ENCODE peak calls at places on chromosomes 1 and 21, in ten cellular contexts. L is adrenal gland, T is cardiac fibroblast, K is HFFc6, P is GM12865, B is endothelial cell of umbilical vein, G is AG09309, D is AG04450, I is A549, H is RWPE1. E is an unnamed sample.

GRCh38 chr1:6979003-6979577 is 193.8 kb downstream of the CAMTA1 start:
- DNase-seq in K (no peak), B (no peak), D (no peak), P (no peak), G (no peak), T (no peak), L (no peak), H (no peak), I (no peak), E (no peak)

GRCh38 chr1:221637641-221638041 is 104.2 kb downstream of the DUSP10 start:
- DNase-seq in K (peak; percentile 61), T (peak; percentile 25), B (no peak), P (no peak), G (peak; percentile 46), H (no peak), L (no peak), I (no peak), D (no peak), E (no peak)

GRCh38 chr1:25664800-25665199 is 48.2 kb downstream of the MAN1C1 start:
- DNase-seq in G (no peak), K (no peak), D (no peak), L (no peak), H (no peak), I (no peak), T (no peak), P (no peak), B (no peak), E (no peak)

GRCh38 chr1:156926175-156926574 is 5.7 kb downstream of the LRRC71 start:
- DNase-seq in L (peak; percentile 87), I (no peak), B (no peak), T (peak; percentile 51), K (peak; percentile 82), D (no peak), P (peak; percentile 54), G (no peak), H (peak; percentile 46), E (peak; percentile 89)

GRCh38 chr1:21659924-21660326 is 9.2 kb downstream of the RAP1GAP start:
- DNase-seq in K (no peak), D (no peak), L (peak; percentile 64), B (no peak), T (no peak), G (no peak), H (no peak), P (no peak), I (no peak), E (no peak)

GRCh38 chr21:16196521-16197208 is 466.9 kb downstream of the USP25 start:
- DNase-seq in L (no peak), P (no peak), K (no peak), T (peak; percentile 49), G (no peak), H (no peak), I (no peak), D (no peak), B (peak; percentile 80), E (no peak)

GRCh38 chr1:205512059-205513045 is 7.9 kb downstream of the CDK18 start:
- DNase-seq in B (no peak), L (no peak), P (no peak), T (peak; percentile 8), G (no peak), K (no peak), D (no peak), I (no peak), H (no peak), E (peak; percentile 11)

GRCh38 chr1:25486602-25487001 is 55.9 kb downstream of the MACO1 start:
- DNase-seq in D (no peak), G (no peak), B (no peak), I (no peak), T (peak; percentile 34), P (no peak), L (no peak), H (no peak), K (peak; percentile 34), E (peak; percentile 28)

GRCh38 chr1:201639391-201639790 is 100.5 kb downstream of the NAV1 start:
- DNase-seq in D (no peak), T (no peak), K (no peak), H (no peak), L (no peak), G (no peak), I (no peak), B (no peak), P (no peak), E (no peak)

GRCh38 chr1:207049974-207050391 is 1.0 kb downstream of the YOD1 start:
- DNase-seq in D (no peak), I (no peak), B (peak; percentile 73), K (peak; percentile 46), H (no peak), G (no peak), L (peak; percentile 82), T (peak; percentile 64), P (peak; percentile 76), E (peak; percentile 81)

GRCh38 chr1:58755468-58755872 is 28.4 kb downstream of the JUN start:
- DNase-seq in L (peak; percentile 70), I (peak; percentile 41), P (peak; percentile 63), H (peak; percentile 93), K (peak; percentile 100), D (peak; percentile 99), T (peak; percentile 99), G (peak; percentile 100), B (peak; percentile 99), E (peak; percentile 83)

GRCh38 chr1:179761296-179761695 is 18.2 kb downstream of the FAM163A start:
- DNase-seq in T (no peak), B (no peak), I (no peak), G (no peak), K (no peak), H (no peak), L (peak; percentile 62), P (no peak), D (no peak), E (no peak)

GRCh38 chr1:201505505-201505893 is 1.4 kb downstream of the CSRP1 start:
- DNase-seq in I (no peak), G (no peak), T (peak; percentile 88), B (peak; percentile 75), H (peak; percentile 85), L (no peak), P (no peak), K (peak; percentile 59), D (no peak), E (no peak)

GRCh38 chr1:21845646-21846641 is 33.9 kb downstream of the LDLRAD2 start:
- DNase-seq in L (no peak), H (no peak), I (no peak), G (no peak), B (no peak), P (no peak), K (no peak), D (no peak), T (no peak), E (no peak)

GRCh38 chr1:150161747-150162581 is 12.2 kb downstream of the PLEKHO1 start:
- DNase-seq in K (no peak), H (no peak), T (no peak), P (peak; percentile 77), L (no peak), G (no peak), D (no peak), I (no peak), B (no peak), E (no peak)
- TF ChIP-seq CTCF in K (no peak), H (no peak), T (no peak), P (peak; percentile 17), L (no peak), G (no peak), D (peak; percentile 8), I (no peak), B (no peak), E (no peak)

DNA sequence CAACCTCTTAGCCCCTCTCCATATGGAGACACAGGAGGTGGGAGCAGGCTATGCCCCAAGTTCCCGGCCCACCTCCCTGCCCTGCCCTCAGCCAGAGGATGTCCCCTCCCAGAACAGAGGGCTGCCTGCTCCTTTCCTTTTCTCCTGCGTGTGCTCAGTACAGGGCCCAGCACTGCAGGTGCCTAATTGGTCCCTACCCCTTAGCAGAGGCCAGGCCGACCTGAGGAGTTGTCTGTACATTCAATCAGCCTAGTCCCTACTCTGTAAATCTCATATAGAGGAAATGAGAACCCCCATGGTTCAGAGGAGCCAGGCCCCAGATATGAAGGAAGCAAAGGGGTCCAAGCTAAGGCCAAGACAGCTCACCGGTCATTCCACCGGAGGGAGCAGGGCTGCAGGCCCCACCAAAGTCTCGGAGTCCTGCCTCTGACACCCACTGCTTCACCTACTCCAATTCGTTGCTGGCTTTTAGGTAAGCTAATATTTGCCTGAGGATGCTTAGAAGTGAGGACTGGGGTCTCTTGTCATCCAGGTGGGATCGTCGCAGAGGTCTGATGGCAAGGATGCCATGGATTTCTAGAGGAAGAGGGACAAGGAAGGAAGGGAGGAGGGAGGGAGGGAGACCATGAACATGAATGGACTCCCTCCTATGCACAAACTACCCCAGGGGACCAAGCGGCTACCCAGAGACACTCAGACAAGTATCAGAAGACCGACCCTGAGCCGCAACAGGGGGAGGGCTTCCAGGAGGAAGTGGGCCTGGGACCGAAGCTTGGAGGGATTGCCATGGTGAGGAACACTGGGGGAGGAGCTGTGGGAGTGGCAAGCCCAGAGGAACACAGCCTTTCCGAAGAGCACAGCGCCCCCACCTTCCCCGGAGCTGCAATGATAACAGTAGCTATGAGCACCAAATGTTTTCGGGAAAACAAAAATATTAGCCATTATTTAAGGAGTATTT is 30.4 kb upstream of the FOXO6 start:
- DNase-seq in I (no peak), L (peak; percentile 51), H (no peak), B (no peak), K (no peak), T (peak; percentile 23), P (no peak), G (no peak), D (no peak), E (no peak)
- TF ChIP-seq CTCF in I (no peak), L (no peak), H (no peak), B (peak; percentile 11), K (peak; percentile 44), T (peak; percentile 10), P (no peak), G (no peak), D (no peak), E (no peak)

DNA sequence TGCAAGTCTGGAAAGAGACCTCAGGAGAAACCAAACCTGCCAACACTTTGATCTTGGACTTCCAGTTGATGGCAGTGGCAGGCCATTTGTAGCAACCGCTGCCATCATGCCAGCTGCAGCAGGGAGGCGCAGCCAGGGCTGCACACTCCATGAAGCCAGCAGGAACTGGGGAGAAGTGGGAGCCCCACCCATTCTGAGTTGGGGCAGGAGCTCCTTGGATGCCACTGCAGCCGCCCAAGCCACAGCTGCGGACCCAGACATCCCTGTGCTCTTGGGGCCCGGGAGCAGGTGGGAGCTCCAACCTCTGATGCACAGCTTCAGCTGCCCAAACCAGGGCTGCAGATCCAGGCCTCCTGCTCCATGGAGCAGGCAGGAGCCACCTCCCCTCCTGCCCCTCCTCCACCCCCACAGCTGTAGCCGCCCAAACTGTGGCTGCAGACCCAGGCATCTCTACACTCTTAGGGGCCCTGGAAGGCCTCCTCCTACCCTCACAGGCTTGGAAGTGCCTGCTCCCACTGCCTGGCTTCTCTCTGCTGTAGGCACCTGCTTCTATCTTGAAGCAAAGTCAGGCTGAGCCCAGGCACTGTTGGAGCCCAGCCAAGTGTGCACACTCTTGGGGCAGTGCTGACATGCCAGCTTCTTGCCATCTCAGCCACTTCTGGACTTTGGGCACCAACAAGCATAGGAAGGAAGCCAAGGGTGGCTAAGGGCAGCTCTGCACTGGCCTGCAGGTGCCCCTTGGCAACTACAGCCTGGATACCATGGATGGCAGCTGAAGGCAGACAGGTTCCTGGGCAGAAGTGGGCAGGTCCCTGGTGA is 20.0 kb upstream of the DISP1 start:
- DNase-seq in I (no peak), P (no peak), L (no peak), T (no peak), B (no peak), K (peak; percentile 32), G (no peak), D (no peak), H (no peak), E (no peak)
- TF ChIP-seq CTCF in I (peak; percentile 26), P (no peak), L (no peak), T (peak; percentile 18), B (no peak), K (peak; percentile 66), G (peak; percentile 48), D (no peak), H (no peak), E (no peak)

GRCh38 chr1:163278602-163279001 is 43.2 kb upstream of the NUF2 start:
- DNase-seq in D (no peak), G (no peak), L (no peak), H (no peak), P (no peak), B (no peak), K (no peak), I (no peak), T (no peak), E (no peak)
- TF ChIP-seq CTCF in D (no peak), G (no peak), L (no peak), H (no peak), P (no peak), B (no peak), K (no peak), I (no peak), T (no peak), E (no peak)